ENCODE peak calls at places on chromosomes 12 and 14, in nine cellular contexts. X, Q, P, D, C, G, K, L and W are unnamed samples. For H3K36me3, the result is how much of the 10 kb centered on the place peaks cover.

GRCh38 chr12:92502417-92503028 is 200.3 kb upstream of the PLEKHG7 start:
- DNase-seq in X (peak), Q (no peak), P (no peak), D (no peak), C (no peak), G (no peak), K (no peak), L (no peak), W (no peak)

GRCh38 chr12:113260636-113261300 is 39.5 kb downstream of the TPCN1 start:
- DNase-seq in X (no peak), Q (no peak), P (no peak), D (no peak), C (no peak), G (no peak), K (no peak), L (no peak), W (no peak)

GRCh38 chr14:73249564-73250316 is 12.4 kb downstream of the PAPLN start:
- DNase-seq in X (no peak), Q (no peak), P (no peak), D (no peak), C (no peak), G (no peak), K (no peak), L (no peak), W (no peak)

GRCh38 chr14:55807059-55807499 is 227.1 kb downstream of the KTN1 start:
- DNase-seq in X (no peak), Q (peak), P (peak), D (no peak), C (peak), G (peak), K (peak), L (peak), W (peak)

GRCh38 chr12:20716037-20716436 is 20.9 kb downstream of the SLCO1C1 start:
- DNase-seq in X (peak), Q (no peak), P (no peak), D (peak), C (no peak), G (peak), K (no peak), L (no peak), W (no peak)

GRCh38 chr14:94427016-94427613 is 25.5 kb downstream of the SERPINA11 start:
- DNase-seq in X (no peak), Q (no peak), P (no peak), D (no peak), C (no peak), G (no peak), K (no peak), L (no peak), W (no peak)

GRCh38 chr12:11500861-11501230 is 105.5 kb upstream of the PRB2 start:
- DNase-seq in X (no peak), Q (no peak), P (no peak), D (no peak), C (no peak), G (no peak), K (no peak), L (no peak), W (no peak)

GRCh38 chr14:33592298-33592697 is 358.6 kb downstream of the EGLN3 start:
- DNase-seq in X (peak), Q (no peak), P (no peak), D (no peak), C (peak), G (no peak), K (no peak), L (no peak), W (peak)

GRCh38 chr12:92928431-92928961 is 599 bp downstream of the EEA1 start:
- DNase-seq in X (no peak), Q (no peak), P (no peak), D (no peak), C (peak), G (no peak), K (peak), L (peak), W (peak)

GRCh38 chr14:28701733-28702132 is 64.9 kb upstream of the FOXG1 start:
- DNase-seq in X (no peak), Q (no peak), P (no peak), D (no peak), C (no peak), G (no peak), K (no peak), L (no peak), W (no peak)

GRCh38 chr14:50335389-50335788 is 23.3 kb downstream of the DMAC2L start:
- DNase-seq in X (peak), Q (no peak), P (no peak), D (peak), C (peak), G (peak), K (peak), L (peak), W (no peak)

GRCh38 chr12:6334940-6335450 is 6.9 kb downstream of the TNFRSF1A start:
- DNase-seq in X (no peak), Q (peak), P (no peak), D (no peak), C (peak), G (no peak), K (no peak), L (no peak), W (no peak)
- H3K36me3 ChIP-seq in X (under half), Q (under half), P (half or more), D (under half), C (under half), G (under half), K (under half), L (half or more), W (half or more)

GRCh38 chr12:108797677-108798076 is 59.7 kb downstream of the SSH1 start:
- DNase-seq in X (no peak), Q (no peak), P (no peak), D (no peak), C (no peak), G (no peak), K (no peak), L (no peak), W (no peak)

GRCh38 chr12:108798551-108799221 is 58.7 kb downstream of the SSH1 start:
- DNase-seq in X (no peak), Q (no peak), P (no peak), D (no peak), C (peak), G (no peak), K (no peak), L (no peak), W (peak)

GRCh38 chr12:108801736-108802665 is 55.4 kb downstream of the SSH1 start:
- DNase-seq in X (peak), Q (no peak), P (no peak), D (peak), C (peak), G (peak), K (peak), L (peak), W (peak)

GRCh38 chr12:108800591-108800990 is 56.8 kb downstream of the SSH1 start:
- DNase-seq in X (no peak), Q (no peak), P (no peak), D (no peak), C (peak), G (no peak), K (no peak), L (no peak), W (no peak)

GRCh38 chr12:108799528-108800243 is 57.7 kb downstream of the SSH1 start:
- DNase-seq in X (no peak), Q (no peak), P (no peak), D (no peak), C (peak), G (no peak), K (no peak), L (no peak), W (no peak)
- H3K36me3 ChIP-seq in X (under half), Q (half or more), P (half or more), D (under half), C (under half), G (under half), K (under half), L (half or more), W (half or more)

GRCh38 chr14:58298477-58298879 is at the start of gene ARID4A:
- DNase-seq in X (no peak), Q (peak), P (peak), D (no peak), C (no peak), G (no peak), K (peak), L (no peak), W (no peak)

GRCh38 chr14:58296731-58297130 is 1.6 kb upstream of the ARID4A start:
- DNase-seq in X (no peak), Q (no peak), P (no peak), D (no peak), C (peak), G (no peak), K (no peak), L (no peak), W (peak)

GRCh38 chr14:58297762-58298476 is 436 bp upstream of the ARID4A start:
- DNase-seq in X (peak), Q (peak), P (peak), D (peak), C (peak), G (peak), K (peak), L (peak), W (peak)

GRCh38 chr14:58298880-58299664 is 717 bp downstream of the ARID4A start:
- DNase-seq in X (peak), Q (peak), P (peak), D (peak), C (peak), G (peak), K (peak), L (no peak), W (peak)

DNA sequence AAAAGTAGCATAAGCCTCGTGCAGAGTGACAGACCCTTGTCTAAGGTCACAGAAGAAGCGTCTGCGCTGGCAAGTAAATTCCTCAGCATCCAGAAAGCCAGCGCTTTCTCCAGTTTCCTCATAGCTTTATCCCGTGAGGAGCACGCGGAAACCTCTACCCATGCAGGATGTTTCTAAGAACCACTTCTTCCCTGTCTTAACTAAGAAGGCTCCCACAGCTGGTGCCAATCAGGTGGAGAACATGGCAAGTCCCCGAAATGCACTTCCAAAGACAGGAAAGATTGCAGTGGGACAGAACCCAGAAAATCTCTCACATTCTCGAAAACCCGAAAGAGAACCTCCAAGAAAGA is 968 bp upstream of the ARID4A start:
- DNase-seq in X (no peak), Q (peak), P (peak), D (peak), C (peak), G (no peak), K (peak), L (no peak), W (peak)
- H3K36me3 ChIP-seq in X (under half), Q (under half), P (under half), D (under half), C (under half), G (under half), K (under half), L (under half), W (under half)

DNA sequence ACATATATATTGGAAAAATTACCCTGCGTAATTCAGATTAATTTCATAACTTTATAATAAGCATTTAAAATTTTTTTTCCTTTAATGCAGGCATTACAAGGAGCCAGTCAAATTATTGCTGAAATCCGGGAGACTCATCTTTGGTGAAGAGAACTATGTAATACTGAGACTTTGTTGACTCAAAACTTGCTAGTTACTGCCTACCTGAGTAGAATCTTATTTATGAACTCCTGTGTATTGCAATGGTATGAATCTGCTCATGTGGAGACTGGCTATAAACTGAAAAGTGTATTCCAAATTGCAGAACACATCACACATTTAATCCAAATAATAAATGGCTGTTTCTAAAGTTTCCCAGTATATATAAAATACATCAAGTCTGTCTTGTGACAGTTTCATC is 12.4 kb downstream of the YARS2 start:
- DNase-seq in X (no peak), Q (no peak), P (no peak), D (no peak), C (no peak), G (no peak), K (no peak), L (no peak), W (no peak)
- H3K36me3 ChIP-seq in X (under half), Q (half or more), P (half or more), D (under half), C (half or more), G (half or more), K (half or more), L (half or more), W (half or more)

DNA sequence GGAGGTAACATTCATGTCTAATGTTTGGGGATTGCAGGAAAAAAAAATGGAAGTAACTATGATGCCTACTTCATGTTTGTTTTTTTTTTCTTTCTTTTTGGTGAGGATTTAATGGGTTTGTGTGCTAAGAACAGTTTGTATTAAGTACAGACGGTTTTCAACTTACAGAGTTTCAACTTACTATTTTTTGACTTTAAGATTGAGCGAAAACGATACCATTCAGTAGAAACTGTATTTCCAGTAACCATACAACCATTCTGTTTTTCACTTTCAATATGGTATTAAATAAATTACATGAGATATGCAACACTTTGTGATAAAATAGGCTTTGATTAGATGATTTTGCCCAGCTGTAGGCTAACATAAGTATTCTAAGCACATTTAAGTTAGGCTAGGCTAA is 10.4 kb downstream of the TECPR2 start:
- DNase-seq in X (no peak), Q (no peak), P (no peak), D (no peak), C (no peak), G (no peak), K (no peak), L (no peak), W (no peak)
- H3K36me3 ChIP-seq in X (under half), Q (under half), P (under half), D (under half), C (under half), G (under half), K (under half), L (under half), W (under half)

GRCh38 chr12:6547566-6547965 is 8.3 kb downstream of the IFFO1 start:
- DNase-seq in X (no peak), Q (no peak), P (no peak), D (no peak), C (no peak), G (no peak), K (no peak), L (no peak), W (no peak)

GRCh38 chr12:6548556-6549378 is 7.1 kb downstream of the IFFO1 start:
- DNase-seq in X (no peak), Q (no peak), P (no peak), D (no peak), C (peak), G (no peak), K (no peak), L (no peak), W (peak)

GRCh38 chr12:6549379-6550151 is 6.3 kb downstream of the IFFO1 start:
- DNase-seq in X (no peak), Q (no peak), P (no peak), D (no peak), C (no peak), G (no peak), K (no peak), L (no peak), W (no peak)

GRCh38 chr12:6547987-6548386 is 7.9 kb downstream of the IFFO1 start:
- DNase-seq in X (peak), Q (no peak), P (no peak), D (no peak), C (peak), G (no peak), K (no peak), L (no peak), W (peak)

DNA sequence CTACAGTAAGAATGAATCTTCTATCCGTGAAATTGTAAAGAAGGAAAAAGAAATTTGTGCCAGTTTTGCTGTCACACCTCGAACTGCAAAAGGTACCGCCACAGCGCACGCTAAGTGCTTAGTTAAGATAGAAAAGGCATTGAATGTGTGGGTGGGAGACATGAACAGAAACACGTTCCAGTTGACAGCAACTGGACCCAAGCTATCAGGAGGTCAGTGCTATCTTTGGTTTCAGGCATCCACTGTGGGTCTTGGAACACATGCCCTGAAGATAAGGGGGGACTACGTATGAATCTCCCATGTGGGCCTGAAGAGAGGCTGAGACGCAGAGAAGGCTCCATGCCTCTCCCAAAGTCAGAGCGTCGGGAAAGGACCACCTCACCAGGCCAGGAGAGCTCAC is 9.8 kb downstream of the IFFO1 start:
- DNase-seq in X (no peak), Q (no peak), P (no peak), D (no peak), C (no peak), G (no peak), K (no peak), L (no peak), W (no peak)
- H3K36me3 ChIP-seq in X (under half), Q (half or more), P (half or more), D (under half), C (under half), G (under half), K (under half), L (under half), W (under half)

GRCh38 chr14:96192049-96192448 is 12.6 kb upstream of the BDKRB2 start:
- DNase-seq in X (no peak), Q (no peak), P (no peak), D (no peak), C (no peak), G (no peak), K (no peak), L (no peak), W (no peak)

GRCh38 chr14:96192975-96193805 is 11.4 kb upstream of the BDKRB2 start:
- DNase-seq in X (no peak), Q (no peak), P (no peak), D (no peak), C (peak), G (no peak), K (no peak), L (no peak), W (no peak)

GRCh38 chr14:96194657-96195431 is 9.8 kb upstream of the BDKRB2 start:
- DNase-seq in X (no peak), Q (no peak), P (peak), D (no peak), C (no peak), G (no peak), K (no peak), L (no peak), W (peak)

GRCh38 chr14:96195441-96196081 is 9.1 kb upstream of the BDKRB2 start:
- DNase-seq in X (no peak), Q (no peak), P (no peak), D (no peak), C (no peak), G (no peak), K (no peak), L (no peak), W (no peak)

GRCh38 chr14:96194262-96194656 is 10.4 kb upstream of the BDKRB2 start:
- DNase-seq in X (no peak), Q (no peak), P (no peak), D (no peak), C (no peak), G (no peak), K (no peak), L (no peak), W (no peak)
- H3K36me3 ChIP-seq in X (under half), Q (under half), P (under half), D (under half), C (under half), G (under half), K (under half), L (under half), W (under half)

GRCh38 chr12:53481957-53482586 is 17.2 kb downstream of the MAP3K12 start:
- DNase-seq in X (peak), Q (no peak), P (peak), D (peak), C (peak), G (peak), K (no peak), L (no peak), W (no peak)

GRCh38 chr12:53478865-53479264 is 20.4 kb downstream of the MAP3K12 start:
- DNase-seq in X (no peak), Q (no peak), P (no peak), D (no peak), C (peak), G (no peak), K (no peak), L (no peak), W (no peak)

GRCh38 chr12:53481108-53481442 is 18.2 kb downstream of the MAP3K12 start:
- DNase-seq in X (no peak), Q (no peak), P (no peak), D (no peak), C (no peak), G (no peak), K (no peak), L (no peak), W (peak)

GRCh38 chr12:53479314-53479713 is 19.9 kb downstream of the MAP3K12 start:
- DNase-seq in X (no peak), Q (no peak), P (no peak), D (no peak), C (no peak), G (no peak), K (no peak), L (no peak), W (no peak)

DNA sequence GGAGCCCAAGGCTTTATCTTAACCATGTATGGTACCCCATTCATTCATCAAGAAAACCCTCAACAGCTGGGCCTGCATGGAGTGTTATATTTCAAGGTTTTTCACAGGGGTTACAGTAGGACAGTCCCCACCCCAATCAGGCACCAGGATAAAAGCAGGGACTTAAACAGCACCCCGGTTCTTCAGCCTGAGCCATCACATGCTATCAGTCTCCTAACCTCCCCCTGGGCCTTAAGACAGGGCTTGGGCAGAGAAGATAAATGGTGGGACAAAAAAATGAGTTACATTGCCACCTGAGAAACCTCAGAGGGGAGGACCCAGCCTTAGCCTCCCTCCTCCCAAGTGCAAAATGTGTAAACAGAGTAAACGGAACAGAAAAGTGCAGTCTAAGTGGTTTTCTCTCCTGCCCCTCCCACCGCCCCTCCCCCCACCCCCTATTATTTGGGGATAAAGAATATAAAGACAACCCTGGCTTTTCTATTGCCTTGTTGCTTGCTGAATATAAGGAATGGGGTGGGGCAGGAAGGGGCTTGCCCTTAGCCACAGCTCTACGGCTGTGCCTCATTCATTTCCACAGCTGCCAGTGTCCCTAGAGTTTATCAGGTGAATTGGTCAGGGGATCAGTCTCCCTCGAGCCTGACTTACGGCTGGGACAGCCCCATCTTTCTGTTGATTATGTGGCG is 18.7 kb downstream of the MAP3K12 start:
- DNase-seq in X (no peak), Q (no peak), P (no peak), D (no peak), C (no peak), G (no peak), K (no peak), L (no peak), W (peak)
- H3K36me3 ChIP-seq in X (under half), Q (half or more), P (half or more), D (under half), C (half or more), G (half or more), K (half or more), L (half or more), W (half or more)

GRCh38 chr14:99513183-99513694 is 32.0 kb downstream of the CCNK start:
- DNase-seq in X (no peak), Q (no peak), P (no peak), D (no peak), C (no peak), G (no peak), K (no peak), L (no peak), W (no peak)
- H3K36me3 ChIP-seq in X (under half), Q (half or more), P (under half), D (under half), C (under half), G (under half), K (under half), L (under half), W (under half)